ENCODE peak calls at places on chromosomes 13 and 19, in four cellular contexts. E is heart left ventricle, K is adrenal gland, U is left ventricle myocardium inferior. N is an unnamed sample.

GRCh38 chr13:113537909-113538688 is 46.5 kb upstream of the TFDP1 start:
- DNase-seq in E (no peak), K (peak; percentile 39), U (no peak), N (no peak)

GRCh38 chr13:43119206-43119605 is 95.8 kb downstream of the DNAJC15 start:
- DNase-seq in E (no peak), K (no peak), U (no peak), N (no peak)

GRCh38 chr19:31518626-31519025 is 169.4 kb upstream of the TSHZ3 start:
- DNase-seq in E (no peak), K (no peak), U (no peak), N (no peak)

GRCh38 chr19:34687348-34687747 is 9.9 kb downstream of the ZNF302 start:
- DNase-seq in E (no peak), K (no peak), U (no peak), N (no peak)

GRCh38 chr19:58518261-58519086 is 1.1 kb downstream of the ZBTB45 start:
- DNase-seq in E (no peak), K (no peak), U (no peak), N (no peak)

GRCh38 chr19:41563847-41564514 is 12.0 kb upstream of the CEACAM21 start:
- DNase-seq in E (no peak), K (no peak), U (no peak), N (peak; percentile 67)

GRCh38 chr13:113666951-113667701 is at the start of gene GRK1:
- DNase-seq in E (peak; percentile 17), K (no peak), U (peak; percentile 8), N (no peak)

GRCh38 chr19:30390356-30390988 is 18.3 kb downstream of the ZNF536 start:
- DNase-seq in E (no peak), K (no peak), U (no peak), N (no peak)

GRCh38 chr13:30334663-30335386 is 27.5 kb upstream of the KATNAL1 start:
- DNase-seq in E (no peak), K (no peak), U (no peak), N (peak; percentile 36)

GRCh38 chr19:32168111-32168510 is 177.3 kb upstream of the ZNF507 start:
- DNase-seq in E (no peak), K (peak; percentile 11), U (no peak), N (no peak)

GRCh38 chr13:45297456-45298205 is 43.4 kb downstream of the TPT1 start:
- DNase-seq in E (no peak), K (no peak), U (no peak), N (peak; percentile 56)

GRCh38 chr19:35347171-35347929 is at the start of gene FFAR1:
- DNase-seq in E (no peak), K (peak; percentile 62), U (no peak), N (peak; percentile 74)

GRCh38 chr19:6464070-6464873 is at the start of gene CRB3:
- DNase-seq in E (no peak), K (no peak), U (no peak), N (peak; percentile 31)

GRCh38 chr19:9937001-9937411 is 691 bp upstream of the OLFM2 start:
- DNase-seq in E (no peak), K (no peak), U (no peak), N (no peak)

GRCh38 chr13:99740261-99740979 is 231.1 kb downstream of the ZIC5 start:
- DNase-seq in E (no peak), K (no peak), U (no peak), N (no peak)

GRCh38 chr13:74423434-74423833 is 289.2 kb upstream of the KLF12 start:
- DNase-seq in E (no peak), K (no peak), U (no peak), N (no peak)

GRCh38 chr13:111337206-111337605 is 16.8 kb downstream of the TEX29 start:
- DNase-seq in E (no peak), K (no peak), U (no peak), N (no peak)

GRCh38 chr19:6958786-6959185 is 62.4 kb downstream of the MBD3L2B start:
- DNase-seq in E (no peak), K (no peak), U (no peak), N (no peak)

GRCh38 chr19:46700704-46701103 is 16.2 kb downstream of the PRKD2 start:
- DNase-seq in E (no peak), K (no peak), U (no peak), N (no peak)

GRCh38 chr19:53553865-53554791 is 16.2 kb downstream of the ZNF331 start:
- DNase-seq in E (peak; percentile 92), K (peak; percentile 96), U (peak; percentile 88), N (peak; percentile 97)

GRCh38 chr19:39377373-39378362 is 13.2 kb downstream of the PAF1 start:
- DNase-seq in E (no peak), K (no peak), U (no peak), N (no peak)

GRCh38 chr19:18266863-18267686 is 7.2 kb downstream of the IQCN start:
- DNase-seq in E (no peak), K (no peak), U (no peak), N (no peak)

GRCh38 chr19:52942371-52943133 is 19.3 kb upstream of the ZNF888 start:
- DNase-seq in E (peak; percentile 93), K (peak; percentile 97), U (peak; percentile 94), N (peak; percentile 95)

GRCh38 chr13:49585220-49586157 is at the start of gene RCBTB1:
- DNase-seq in E (peak; percentile 67), K (peak; percentile 75), U (peak; percentile 72), N (peak; percentile 70)

GRCh38 chr13:114231886-114232285 is 2.8 kb upstream of the CDC16 start:
- DNase-seq in E (no peak), K (no peak), U (no peak), N (no peak)

GRCh38 chr13:21219044-21219381 is 42.6 kb downstream of the MRPL57 start:
- DNase-seq in E (no peak), K (no peak), U (no peak), N (no peak)

GRCh38 chr19:48419158-48419920 is 25.9 kb downstream of the GRIN2D start:
- DNase-seq in E (no peak), K (peak; percentile 67), U (peak; percentile 43), N (peak; percentile 69)

GRCh38 chr19:3113100-3114017 is 19.2 kb downstream of the GNA11 start:
- DNase-seq in E (no peak), K (no peak), U (no peak), N (no peak)
- H3K27ac ChIP-seq in E (peak overlapping the region; percentile 52), K (no peak overlapping the region), U (peak overlapping the region; percentile 75), N (no peak overlapping the region)

GRCh38 chr13:27354379-27354778 is 70.0 kb upstream of the GTF3A start:
- DNase-seq in E (no peak), K (no peak), U (no peak), N (no peak)

GRCh38 chr13:27353166-27353583 is 71.2 kb upstream of the GTF3A start:
- DNase-seq in E (no peak), K (no peak), U (no peak), N (no peak)

GRCh38 chr13:27352698-27353097 is 71.7 kb upstream of the GTF3A start:
- DNase-seq in E (no peak), K (no peak), U (no peak), N (no peak)

GRCh38 chr13:27355894-27356293 is 68.5 kb upstream of the GTF3A start:
- DNase-seq in E (no peak), K (no peak), U (no peak), N (no peak)

DNA sequence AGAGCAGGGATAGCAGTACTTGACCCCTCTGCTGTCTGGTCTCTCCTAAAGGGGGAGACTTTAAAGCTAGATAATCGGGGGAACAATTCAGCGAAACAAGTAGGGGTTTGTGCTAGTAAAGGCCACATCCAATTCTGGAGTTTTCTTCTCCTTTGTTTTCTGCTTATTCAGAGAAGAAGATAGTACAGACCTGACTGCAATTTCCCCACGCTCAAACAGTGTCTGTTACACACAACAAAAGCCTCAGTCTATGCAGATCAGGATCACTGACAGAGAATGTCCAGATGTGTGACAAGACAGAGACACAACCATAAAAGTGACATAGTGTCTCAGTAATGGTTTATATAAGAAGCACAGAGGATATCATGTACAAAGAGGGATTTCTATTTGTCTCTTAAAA is 70.8 kb upstream of the GTF3A start:
- DNase-seq in E (no peak), K (no peak), U (no peak), N (no peak)
- H3K4me3 ChIP-seq in E (no peak overlapping the region), K (no peak overlapping the region), U (no peak overlapping the region), N (no peak overlapping the region)

GRCh38 chr13:105196052-105196451 is 1339.4 kb downstream of the EFNB2 start:
- DNase-seq in E (no peak), K (no peak), U (no peak), N (no peak)
- H3K9me3 ChIP-seq in E (no peaks in the 10 kb centered on the region), K (no peaks in the 10 kb centered on the region), U (no peaks in the 10 kb centered on the region), N (no peaks in the 10 kb centered on the region)

GRCh38 chr13:97221989-97222700 is at the start of gene MBNL2:
- DNase-seq in E (peak; percentile 93), K (peak; percentile 97), U (peak; percentile 89), N (peak; percentile 89)

GRCh38 chr13:97222934-97223710 is 989 bp downstream of the MBNL2 start:
- DNase-seq in E (no peak), K (no peak), U (no peak), N (no peak)

GRCh38 chr13:97221046-97221445 is 1.1 kb upstream of the MBNL2 start:
- DNase-seq in E (no peak), K (no peak), U (no peak), N (no peak)

GRCh38 chr13:97220151-97220900 is 1.8 kb upstream of the MBNL2 start:
- DNase-seq in E (no peak), K (no peak), U (no peak), N (no peak)

DNA sequence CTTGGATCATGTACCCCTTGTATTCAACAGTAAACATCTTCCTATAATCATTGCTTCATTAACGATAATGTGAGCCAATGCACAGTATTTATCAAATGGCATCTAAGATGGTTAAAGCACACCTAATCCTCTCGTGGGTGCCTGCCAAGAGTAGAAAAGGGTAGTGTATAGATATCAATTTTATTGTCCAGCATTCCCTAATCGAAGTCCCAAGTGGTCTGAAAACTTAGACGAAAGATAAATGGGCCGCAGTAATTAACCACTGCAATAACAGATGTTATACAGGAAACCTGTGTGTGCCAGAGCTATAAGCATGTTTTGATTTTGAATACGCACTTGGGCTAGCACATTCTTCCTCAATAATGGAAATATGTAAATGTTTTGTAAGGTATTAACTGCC is 642 bp upstream of the MBNL2 start:
- DNase-seq in E (no peak), K (no peak), U (no peak), N (no peak)
- H3K27ac ChIP-seq in E (peak overlapping the region; percentile 96), K (peak overlapping the region; percentile 96), U (peak overlapping the region; percentile 95), N (peak overlapping the region; percentile 90)

GRCh38 chr13:31739226-31739625 is at the start of gene RXFP2:
- DNase-seq in E (no peak), K (no peak), U (no peak), N (no peak)

GRCh38 chr13:31747271-31747670 is 7.9 kb downstream of the RXFP2 start:
- DNase-seq in E (no peak), K (no peak), U (no peak), N (no peak)

GRCh38 chr13:31747966-31748365 is 8.6 kb downstream of the RXFP2 start:
- DNase-seq in E (no peak), K (no peak), U (no peak), N (no peak)

GRCh38 chr13:31742102-31742695 is 2.9 kb downstream of the RXFP2 start:
- DNase-seq in E (peak; percentile 38), K (peak; percentile 78), U (peak; percentile 45), N (peak; percentile 59)
- H3K4me3 ChIP-seq in E (no peak overlapping the region), K (no peak overlapping the region), U (no peak overlapping the region), N (no peak overlapping the region)

N was measured in CD4-positive, alpha-beta memory T cell.